ENCODE peak calls at places on chromosomes 7 and 10, in four cellular contexts. W, B, V and Y are unnamed samples.

GRCh38 chr7:117148971-117149370 is 173.9 kb downstream of the WNT2 start:
- DNase-seq in W (no peak), B (no peak), V (no peak), Y (no peak)

GRCh38 chr10:24415455-24416169 is 206.7 kb downstream of the KIAA1217 start:
- DNase-seq in W (peak), B (no peak), V (peak), Y (no peak)

GRCh38 chr10:49055231-49055850 is 60.0 kb downstream of the VSTM4 start:
- DNase-seq in W (no peak), B (no peak), V (no peak), Y (no peak)

GRCh38 chr7:116652793-116653192 is 19.2 kb upstream of the MET start:
- DNase-seq in W (no peak), B (no peak), V (no peak), Y (no peak)

GRCh38 chr10:19620867-19621266 is 195.4 kb upstream of the PLXDC2 start:
- DNase-seq in W (no peak), B (no peak), V (no peak), Y (no peak)

GRCh38 chr7:150396426-150397375 is 17.6 kb downstream of the ZNF775 start:
- DNase-seq in W (no peak), B (no peak), V (no peak), Y (no peak)

GRCh38 chr7:31488562-31489203 is 25.2 kb upstream of the ITPRID1 start:
- DNase-seq in W (peak), B (no peak), V (peak), Y (no peak)

GRCh38 chr7:127884066-127884559 is 147.1 kb downstream of the LRRC4 start:
- DNase-seq in W (no peak), B (no peak), V (no peak), Y (no peak)

GRCh38 chr10:52567247-52567580 is 205.4 kb downstream of the MBL2 start:
- DNase-seq in W (no peak), B (no peak), V (no peak), Y (no peak)

GRCh38 chr7:44275829-44276570 is 49.4 kb downstream of the CAMK2B start:
- DNase-seq in W (no peak), B (no peak), V (no peak), Y (no peak)